ENCODE peak calls at places on chromosome 2, in five cellular contexts. C is gastrocnemius medialis, D is sigmoid colon, E is stomach, M is erythroblast. N is an unnamed sample.

GRCh38 chr2:9617749-9618148 is 13.0 kb downstream of the YWHAQ start:
- DNase-seq in C (no peak), D (no peak), E (no peak), M (no peak), N (no peak)

GRCh38 chr2:97781981-97782380 is 68.6 kb downstream of the ZAP70 start:
- DNase-seq in C (no peak), D (no peak), E (no peak), M (no peak), N (no peak)

GRCh38 chr2:109331864-109332848 is 203.2 kb downstream of the SH3RF3 start:
- DNase-seq in C (peak; percentile 70), D (peak; percentile 84), E (peak; percentile 40), M (no peak), N (peak; percentile 89)

GRCh38 chr2:45654250-45654649 is 2.8 kb downstream of the PRKCE start:
- DNase-seq in C (no peak), D (no peak), E (peak; percentile 33), M (no peak), N (no peak)

GRCh38 chr2:181762000-181762399 is 81.7 kb upstream of the NEUROD1 start:
- DNase-seq in C (no peak), D (no peak), E (no peak), M (no peak), N (no peak)

GRCh38 chr2:205996156-205996555 is 89.8 kb downstream of the INO80D start:
- DNase-seq in C (no peak), D (no peak), E (no peak), M (no peak), N (no peak)

GRCh38 chr2:105052773-105053172 is 14.9 kb downstream of the MRPS9 start:
- DNase-seq in C (no peak), D (no peak), E (peak; percentile 67), M (peak; percentile 94), N (no peak)

GRCh38 chr2:157891630-157892016 is 15.5 kb upstream of the ACVR1 start:
- DNase-seq in C (no peak), D (no peak), E (no peak), M (no peak), N (no peak)

GRCh38 chr2:113886479-113887383 is 3.2 kb upstream of the ACTR3 start:
- DNase-seq in C (peak; percentile 22), D (no peak), E (peak; percentile 55), M (no peak), N (no peak)

GRCh38 chr2:143026411-143027054 is 102.7 kb upstream of the ARHGAP15 start:
- DNase-seq in C (peak; percentile 38), D (no peak), E (no peak), M (no peak), N (no peak)

GRCh38 chr2:184004289-184004944 is 593.9 kb upstream of the ZNF804A start:
- DNase-seq in C (no peak), D (no peak), E (no peak), M (no peak), N (no peak)

GRCh38 chr2:59694176-59694575 is 859.3 kb downstream of the BCL11A start:
- DNase-seq in C (no peak), D (no peak), E (no peak), M (no peak), N (no peak)

GRCh38 chr2:65478498-65479135 is 46.2 kb upstream of the SPRED2 start:
- DNase-seq in C (no peak), D (no peak), E (no peak), M (no peak), N (no peak)

GRCh38 chr2:9984217-9984739 is 32.8 kb downstream of the GRHL1 start:
- DNase-seq in C (no peak), D (no peak), E (no peak), M (peak; percentile 57), N (no peak)

GRCh38 chr2:27954771-27955384 is 64.3 kb downstream of the BABAM2 start:
- DNase-seq in C (peak; percentile 78), D (peak; percentile 80), E (no peak), M (no peak), N (peak; percentile 83)

GRCh38 chr2:218726004-218726574 is 15.5 kb downstream of the TTLL4 start:
- DNase-seq in C (no peak), D (no peak), E (no peak), M (peak; percentile 43), N (no peak)

GRCh38 chr2:217835931-217836881 is 166.6 kb downstream of the TNS1 start:
- DNase-seq in C (peak; percentile 73), D (peak; percentile 95), E (no peak), M (no peak), N (no peak)

GRCh38 chr2:38191516-38191915 is 115.6 kb upstream of the CYP1B1 start:
- DNase-seq in C (no peak), D (no peak), E (no peak), M (no peak), N (no peak)

GRCh38 chr2:70962885-70963878 is 15.2 kb upstream of the ANKRD53 start:
- DNase-seq in C (no peak), D (no peak), E (no peak), M (no peak), N (peak; percentile 77)

GRCh38 chr2:233059547-233059796 is 670 bp upstream of the INPP5D start:
- DNase-seq in C (no peak), D (peak; percentile 59), E (no peak), M (no peak), N (no peak)

GRCh38 chr2:205681836-205682238 is 464 bp upstream of the NRP2 start:
- DNase-seq in C (no peak), D (peak; percentile 78), E (no peak), M (no peak), N (no peak)

GRCh38 chr2:206433686-206434085 is 9.6 kb upstream of the ADAM23 start:
- DNase-seq in C (no peak), D (no peak), E (no peak), M (no peak), N (no peak)

GRCh38 chr2:20673686-20674308 is 6.9 kb downstream of the GDF7 start:
- DNase-seq in C (no peak), D (no peak), E (no peak), M (no peak), N (no peak)

GRCh38 chr2:24821433-24821891 is 28.2 kb downstream of the CENPO start:
- DNase-seq in C (no peak), D (peak; percentile 33), E (peak; percentile 17), M (no peak), N (no peak)

GRCh38 chr2:224412064-224412921 is 10.4 kb upstream of the FAM124B start:
- DNase-seq in C (no peak), D (no peak), E (no peak), M (no peak), N (no peak)

GRCh38 chr2:204670124-204670523 is 124.8 kb downstream of the PARD3B start:
- DNase-seq in C (no peak), D (no peak), E (peak; percentile 44), M (no peak), N (no peak)

GRCh38 chr2:55965276-55965675 is 41.7 kb upstream of the EFEMP1 start:
- DNase-seq in C (no peak), D (no peak), E (no peak), M (no peak), N (no peak)

GRCh38 chr2:40556298-40556697 is 104.4 kb upstream of the SLC8A1 start:
- DNase-seq in C (no peak), D (no peak), E (no peak), M (no peak), N (no peak)

GRCh38 chr2:36849265-36849664 is 117.1 kb downstream of the STRN start:
- DNase-seq in C (no peak), D (no peak), E (no peak), M (no peak), N (no peak)

GRCh38 chr2:231227309-231228162 is 29.1 kb downstream of the ARMC9 start:
- DNase-seq in C (peak; percentile 54), D (peak; percentile 88), E (peak; percentile 55), M (peak; percentile 84), N (no peak)

GRCh38 chr2:20579866-20580265 is 71.0 kb downstream of the HS1BP3 start:
- DNase-seq in C (no peak), D (peak; percentile 67), E (peak; percentile 72), M (peak; percentile 59), N (no peak)

GRCh38 chr2:120239488-120240287 is 13.0 kb upstream of the RALB start:
- DNase-seq in C (no peak), D (no peak), E (no peak), M (no peak), N (no peak)

GRCh38 chr2:96203130-96204028 is 5.2 kb downstream of the STARD7 start:
- DNase-seq in C (peak; percentile 65), D (no peak), E (no peak), M (no peak), N (no peak)

GRCh38 chr2:7773974-7774365 is 856.8 kb downstream of the RNF144A start:
- DNase-seq in C (no peak), D (no peak), E (no peak), M (no peak), N (no peak)

GRCh38 chr2:96156011-96156820 is 11.0 kb upstream of the DUSP2 start:
- DNase-seq in C (no peak), D (peak; percentile 30), E (no peak), M (no peak), N (no peak)

GRCh38 chr2:610465-610864 is 66.7 kb downstream of the TMEM18 start:
- DNase-seq in C (no peak), D (no peak), E (no peak), M (no peak), N (no peak)

GRCh38 chr2:85753525-85754312 is at the start of gene ATOH8:
- DNase-seq in C (peak; percentile 75), D (peak; percentile 88), E (peak; percentile 82), M (peak; percentile 29), N (peak; percentile 91)
- TF ChIP-seq POLR2A in C (peak; percentile 67), D (peak; percentile 25), E (no peak), M (no peak), N (peak; percentile 21)

GRCh38 chr2:214138779-214139178 is 272.1 kb upstream of the VWC2L start:
- DNase-seq in C (no peak), D (no peak), E (no peak), M (no peak), N (no peak)

GRCh38 chr2:214135966-214136365 is 274.9 kb upstream of the VWC2L start:
- DNase-seq in C (no peak), D (no peak), E (no peak), M (no peak), N (no peak)

GRCh38 chr2:214139630-214140284 is 271.1 kb upstream of the VWC2L start:
- DNase-seq in C (no peak), D (no peak), E (no peak), M (no peak), N (no peak)
- TF ChIP-seq POLR2A in C (no peak), D (no peak), E (no peak), M (no peak), N (no peak)

GRCh38 chr2:192067631-192068030 is 127.1 kb downstream of the TMEFF2 start:
- DNase-seq in C (no peak), D (no peak), E (no peak), M (no peak), N (no peak)
- TF ChIP-seq POLR2A in C (no peak), D (no peak), E (no peak), M (no peak), N (no peak)

GRCh38 chr2:47782557-47783490 is at the start of gene MSH6:
- DNase-seq in C (peak; percentile 81), D (peak; percentile 93), E (peak; percentile 91), M (peak; percentile 94), N (peak; percentile 91)
- TF ChIP-seq POLR2A in C (peak; percentile 72), D (peak; percentile 77), E (no peak), M (peak; percentile 88), N (no peak)

GRCh38 chr2:238107525-238108422 is 7.6 kb downstream of the ESPNL start:
- DNase-seq in C (peak; percentile 8), D (peak; percentile 54), E (no peak), M (no peak), N (peak; percentile 69)
- TF ChIP-seq POLR2A in C (no peak), D (no peak), E (no peak), M (no peak), N (no peak)

N was measured in suprapubic skin.